ENCODE peak calls at places on chromosomes 11 and 22, in six cellular contexts. C is transverse colon, S is osteocyte, E is ovary, L is OCI-LY7, K is esophagus squamous epithelium. F is an unnamed sample.

GRCh38 chr11:120186799-120187591 is 23.8 kb upstream of the OAF start:
- DNase-seq in E (no peak), S (no peak), K (no peak), L (no peak), C (peak; percentile 73), F (no peak)

GRCh38 chr22:42820075-42820763 is 36.9 kb downstream of the ARFGAP3 start:
- DNase-seq in C (no peak), K (no peak), L (peak; percentile 80), S (peak; percentile 36), E (no peak), F (peak; percentile 35)

GRCh38 chr11:13249992-13250391 is 27.6 kb upstream of the BMAL1 start:
- DNase-seq in L (no peak), S (no peak), K (no peak), E (no peak), C (no peak), F (no peak)

GRCh38 chr22:37267128-37267587 is 15.2 kb upstream of the CYTH4 start:
- DNase-seq in S (no peak), K (no peak), C (peak; percentile 55), L (peak; percentile 78), E (peak; percentile 15), F (no peak)

GRCh38 chr22:31193092-31193491 is 19.0 kb upstream of the LIMK2 start:
- DNase-seq in S (no peak), K (no peak), E (no peak), L (no peak), C (no peak), F (no peak)

GRCh38 chr11:46162700-46163099 is 41.4 kb upstream of the PHF21A start:
- DNase-seq in E (no peak), K (no peak), C (no peak), S (no peak), L (no peak), F (no peak)

GRCh38 chr11:128365044-128365443 is 222.3 kb downstream of the ETS1 start:
- DNase-seq in L (peak; percentile 34), S (no peak), E (no peak), K (no peak), C (no peak), F (peak; percentile 70)

GRCh38 chr22:19784396-19785175 is 24.0 kb downstream of the TBX1 start:
- DNase-seq in S (no peak), K (no peak), E (no peak), C (no peak), L (no peak), F (no peak)

GRCh38 chr11:70233034-70233433 is 29.9 kb downstream of the FADD start:
- DNase-seq in E (no peak), C (no peak), L (no peak), S (no peak), K (no peak), F (no peak)

GRCh38 chr22:49381595-49382450 is 445.9 kb downstream of the BRD1 start:
- DNase-seq in C (no peak), L (no peak), K (no peak), S (peak; percentile 72), E (no peak), F (no peak)

DNA sequence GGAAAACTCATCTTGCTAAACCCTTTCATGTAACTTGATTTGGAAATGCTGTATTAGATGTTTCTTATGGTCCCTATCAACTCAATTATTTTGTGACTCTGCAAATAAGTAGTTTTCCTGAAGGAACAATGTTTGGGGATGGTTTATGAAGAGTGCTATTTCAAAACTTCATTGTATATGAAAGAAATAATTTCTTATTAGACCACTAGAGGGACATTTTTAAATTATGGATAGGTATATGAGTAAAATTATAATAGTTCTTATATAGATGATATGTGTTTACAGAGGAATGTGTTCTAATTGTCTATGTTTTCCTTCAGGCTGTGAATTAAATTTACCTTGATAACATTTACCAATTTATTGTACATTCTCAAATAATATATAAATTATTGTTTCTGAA is 509.4 kb upstream of the RAG2 start:
- DNase-seq in E (no peak), S (no peak), L (no peak), C (no peak), K (no peak), F (no peak)
- TF ChIP-seq CTCF in E (no peak), S (peak; percentile 25), L (peak; percentile 55), C (no peak), K (no peak), F (no peak)

DNA sequence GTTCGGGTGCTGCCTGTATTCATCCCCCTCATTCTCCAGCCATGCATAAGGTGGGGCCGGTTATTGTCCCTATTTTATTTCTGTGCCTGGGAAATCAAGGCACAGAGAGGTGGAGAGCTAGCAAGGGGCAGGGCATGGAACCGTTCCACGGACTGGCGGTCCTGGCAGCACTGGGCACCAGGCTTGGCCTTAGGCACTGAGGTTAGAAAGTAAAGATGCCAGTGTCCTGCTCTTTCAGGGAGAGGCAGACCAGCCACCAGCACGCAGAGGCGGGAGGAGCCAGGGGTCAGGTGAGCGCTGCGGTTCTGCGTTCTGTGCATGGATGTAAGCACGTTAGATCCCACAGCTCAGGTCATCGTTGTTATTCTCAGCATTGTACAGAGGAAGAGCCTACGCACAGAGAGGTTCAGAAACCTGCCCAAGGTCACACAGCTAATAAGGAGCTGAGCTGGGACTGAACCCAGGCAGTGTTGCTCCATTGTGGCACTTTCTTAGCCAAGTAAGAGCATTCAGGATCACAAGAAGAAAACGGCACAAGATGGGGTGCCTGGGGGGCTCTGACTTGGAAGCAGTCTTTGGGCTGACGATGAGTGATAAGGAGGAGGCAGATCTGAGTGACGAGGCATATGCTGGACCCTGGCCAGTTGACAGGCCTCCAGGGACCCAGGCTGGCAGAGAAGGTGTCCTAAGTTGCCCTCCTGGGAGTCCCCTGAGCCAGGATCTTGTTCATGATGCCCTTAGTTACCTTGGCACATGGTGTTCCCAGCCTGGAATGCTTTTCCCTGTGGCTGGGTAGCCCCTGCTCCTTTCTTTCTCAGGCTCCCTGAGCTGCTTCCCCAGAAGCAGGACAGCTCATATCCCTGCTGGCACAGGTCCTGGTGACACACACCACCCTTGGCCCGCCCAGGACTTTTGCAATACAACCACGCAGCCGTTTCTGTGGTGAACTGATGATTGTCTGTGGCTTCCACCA is 41.1 kb downstream of the OSBPL5 start:
- DNase-seq in E (peak; percentile 79), C (peak; percentile 81), K (no peak), L (no peak), S (no peak), F (peak; percentile 84)
- TF ChIP-seq CTCF in E (no peak), C (no peak), K (no peak), L (no peak), S (no peak), F (peak; percentile 32)

DNA sequence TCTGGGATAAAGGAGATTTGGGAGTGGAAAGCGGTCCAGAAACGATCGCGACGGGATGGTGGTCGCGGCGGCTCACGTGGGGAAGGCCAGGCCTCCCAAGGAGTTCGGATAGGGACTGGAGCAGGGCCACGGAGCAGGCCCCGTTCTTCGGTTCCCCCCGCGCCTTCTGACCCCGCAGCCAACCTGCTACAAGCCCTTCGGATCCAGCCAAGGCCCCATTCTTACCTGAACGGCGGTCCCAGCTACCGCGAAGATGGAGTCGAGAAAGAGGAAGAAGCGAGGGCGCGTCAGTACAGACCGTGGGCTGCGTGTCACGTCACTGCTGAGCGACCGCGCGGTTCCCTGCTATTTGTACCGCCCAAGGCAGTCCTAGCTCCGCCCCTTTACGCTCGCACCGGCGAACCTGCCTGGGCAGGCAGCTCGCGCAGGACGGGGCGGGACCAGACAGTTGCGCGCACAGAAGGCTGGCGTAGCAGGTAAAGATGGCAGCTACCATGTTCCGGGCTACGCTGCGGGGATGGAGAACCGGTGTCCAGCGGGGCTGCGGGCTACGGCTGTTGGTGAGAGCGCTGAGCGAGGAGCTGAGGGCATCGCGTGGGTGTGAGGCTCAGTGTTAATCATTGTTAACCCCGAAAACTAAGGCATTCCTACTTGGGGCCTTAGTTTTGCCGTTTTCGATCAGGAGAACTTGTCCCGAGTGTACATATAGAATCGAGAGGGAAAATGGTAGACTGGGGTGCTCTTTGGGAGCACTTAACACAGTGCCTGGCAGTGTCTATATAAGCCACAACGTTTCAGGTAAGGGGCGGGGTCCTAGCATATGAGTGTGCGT is at the start of the genes FAU and MRPL49:
- DNase-seq in L (peak; percentile 99), C (peak; percentile 100), K (peak; percentile 95), S (peak; percentile 99), E (peak; percentile 98), F (peak; percentile 88)
- TF ChIP-seq CTCF in L (no peak), C (no peak), K (no peak), S (no peak), E (no peak), F (no peak)

GRCh38 chr11:62727007-62727832 is at the start of gene HNRNPUL2:
- DNase-seq in K (peak; percentile 81), E (peak; percentile 98), C (peak; percentile 99), S (peak; percentile 99), L (peak; percentile 100), F (peak; percentile 99)
- TF ChIP-seq CTCF in K (no peak), E (no peak), C (no peak), S (no peak), L (peak; percentile 25), F (no peak)

GRCh38 chr22:22720201-22720723 is 75.8 kb downstream of the GGTLC2 start:
- DNase-seq in L (peak; percentile 91), E (no peak), K (no peak), S (no peak), C (peak; percentile 35), F (no peak)
- TF ChIP-seq CTCF in L (peak; percentile 100), E (peak; percentile 8), K (peak; percentile 10), S (peak; percentile 43), C (peak; percentile 15), F (peak; percentile 38)

DNA sequence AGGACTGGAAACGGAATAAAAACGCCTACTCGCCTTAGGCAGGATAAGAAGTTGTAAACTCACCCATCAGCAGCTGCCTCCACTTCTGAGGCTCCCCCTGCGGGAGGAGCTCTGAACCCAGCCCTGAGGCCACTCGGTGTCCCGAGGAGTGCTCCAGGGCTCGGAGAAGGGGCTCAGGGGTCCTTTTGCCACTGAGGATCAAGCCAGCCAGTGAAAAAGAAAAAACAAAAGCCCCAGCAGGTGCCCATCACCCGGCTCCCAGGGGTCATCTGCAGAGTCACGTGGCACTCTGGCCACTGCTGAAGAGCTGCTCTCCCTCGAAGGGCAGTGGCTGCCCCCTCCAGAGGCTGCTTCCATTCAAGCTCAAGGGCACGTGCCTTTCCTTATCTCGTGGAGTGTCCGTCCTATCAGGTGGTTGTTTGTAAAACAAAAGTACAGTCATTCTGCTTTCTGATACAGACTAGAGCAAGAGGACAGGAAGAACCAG is 29.0 kb downstream of the NUP50 start:
- DNase-seq in E (peak; percentile 36), K (no peak), L (no peak), S (no peak), C (no peak), F (no peak)
- TF ChIP-seq CTCF in E (no peak), K (no peak), L (peak; percentile 48), S (no peak), C (no peak), F (no peak)